ENCODE peak calls at places on chromosomes 16 and 17, in nine cellular contexts. X, Q, M, J, O, E, T, R and W are unnamed samples. For H3K9me3, the result is how much of the 10 kb centered on the place peaks cover.

GRCh38 chr17:76268991-76269981 is 4.1 kb downstream of the UBALD2 start:
- DNase-seq in X (no peak), Q (no peak), O (no peak), J (peak), T (no peak), R (peak), E (peak), M (no peak), W (no peak)

GRCh38 chr17:37824534-37825485 is 80.0 kb upstream of the HNF1B start:
- DNase-seq in J (peak), O (peak), R (no peak), Q (no peak), E (no peak), T (no peak), X (peak), M (peak), W (no peak)

GRCh38 chr17:42618442-42619150 is 9.1 kb downstream of the TUBG1 start:
- DNase-seq in E (peak), J (peak), R (peak), M (no peak), T (peak), Q (no peak), O (peak), X (no peak), W (no peak)

GRCh38 chr16:73124665-73125064 is 76.7 kb upstream of the ZFHX3 start:
- DNase-seq in M (no peak), T (no peak), X (no peak), R (no peak), J (no peak), O (no peak), Q (no peak), E (no peak), W (no peak)

GRCh38 chr16:84455031-84455430 is 49.4 kb downstream of the MEAK7 start:
- DNase-seq in O (no peak), X (no peak), E (no peak), T (no peak), R (no peak), M (no peak), J (no peak), Q (no peak), W (no peak)

GRCh38 chr17:27285501-27285900 is 8.4 kb upstream of the WSB1 start:
- DNase-seq in E (no peak), T (no peak), R (no peak), Q (no peak), M (no peak), J (no peak), O (no peak), X (no peak), W (no peak)

GRCh38 chr17:5772720-5773119 is 188.4 kb upstream of the NLRP1 start:
- DNase-seq in J (no peak), Q (no peak), R (no peak), E (no peak), X (no peak), T (no peak), O (no peak), M (no peak), W (no peak)

GRCh38 chr17:29212681-29213121 is 32.5 kb upstream of the MYO18A start:
- DNase-seq in X (no peak), Q (no peak), T (no peak), M (no peak), O (no peak), J (no peak), R (no peak), E (no peak), W (no peak)

GRCh38 chr16:27582883-27583282 is 32.9 kb downstream of the KATNIP start:
- DNase-seq in X (no peak), J (no peak), O (no peak), M (no peak), R (no peak), Q (no peak), T (no peak), E (no peak), W (no peak)

GRCh38 chr16:81198635-81199034 is 39.9 kb upstream of the BCO1 start:
- DNase-seq in O (no peak), J (peak), Q (no peak), E (no peak), X (no peak), T (no peak), R (no peak), M (no peak), W (no peak)

GRCh38 chr16:68111379-68111778 is 26.2 kb downstream of the NFATC3 start:
- DNase-seq in J (no peak), X (no peak), T (no peak), Q (no peak), E (no peak), R (no peak), M (no peak), O (no peak), W (no peak)

GRCh38 chr17:35046740-35047283 is 16.7 kb downstream of the RFFL start:
- DNase-seq in M (no peak), T (no peak), J (no peak), R (no peak), Q (no peak), O (no peak), X (peak), E (peak), W (peak)

GRCh38 chr17:71444011-71444574 is 676.7 kb upstream of the SOX9 start:
- DNase-seq in T (no peak), Q (no peak), E (no peak), M (no peak), X (no peak), O (no peak), R (no peak), J (no peak), W (no peak)

DNA sequence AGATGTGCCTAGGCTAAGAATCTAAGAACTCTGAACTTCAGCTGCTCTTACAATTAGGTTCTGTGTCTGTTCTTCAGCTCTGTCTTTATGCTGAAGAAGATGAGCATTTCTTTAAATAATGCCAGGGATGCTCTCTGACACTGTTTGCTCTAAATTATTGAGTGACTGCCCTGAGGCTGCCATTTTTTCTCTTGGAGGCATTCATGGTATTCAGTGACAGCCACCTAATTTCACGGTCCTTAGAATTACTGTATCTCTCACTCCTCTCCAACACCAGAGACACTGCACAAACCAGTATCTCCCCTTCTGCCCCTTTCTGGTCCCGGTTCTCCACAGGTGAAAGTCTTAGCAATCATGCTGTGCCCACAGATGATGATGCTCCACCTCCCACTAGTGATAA is 123.6 kb upstream of the MPHOSPH6 start:
- DNase-seq in O (no peak), J (no peak), T (no peak), E (no peak), R (no peak), X (no peak), Q (no peak), M (no peak), W (no peak)
- H3K27ac ChIP-seq in O (no peak), J (no peak), T (no peak), E (no peak), R (no peak), X (no peak), Q (no peak), M (no peak), W (no peak)

GRCh38 chr16:30054959-30055553 is 10.5 kb upstream of the ALDOA start:
- DNase-seq in J (peak), O (peak), R (no peak), M (no peak), X (peak), E (peak), Q (no peak), T (peak), W (peak)
- TF ChIP-seq CTCF in J (peak), O (peak), R (no peak), M (peak), X (peak), E (peak), Q (peak), T (peak), W (peak)

GRCh38 chr17:52495646-52496045 is 337.1 kb upstream of the CA10 start:
- DNase-seq in R (no peak), T (no peak), Q (no peak), J (no peak), M (no peak), X (no peak), E (no peak), O (no peak), W (no peak)
- H3K9me3 ChIP-seq in R (under half), T (under half), Q (under half), J (under half), M (under half), X (under half), E (under half), O (under half), W (under half)

GRCh38 chr16:2969545-2970521 is 685 bp downstream of the PAQR4 start:
- DNase-seq in M (no peak), E (peak), T (peak), J (peak), Q (no peak), R (peak), O (peak), X (peak), W (no peak)
- H3K27ac ChIP-seq in M (peak), E (no peak), T (peak), J (no peak), Q (peak), R (peak), O (peak), X (peak), W (no peak)

GRCh38 chr16:7021653-7022275 is 310.9 kb upstream of the RBFOX1 start:
- DNase-seq in O (no peak), E (no peak), X (no peak), Q (no peak), R (no peak), T (no peak), M (no peak), J (no peak), W (no peak)

GRCh38 chr16:7026639-7027038 is 306.0 kb upstream of the RBFOX1 start:
- DNase-seq in X (no peak), E (no peak), T (no peak), R (no peak), M (no peak), O (no peak), J (no peak), Q (no peak), W (no peak)

DNA sequence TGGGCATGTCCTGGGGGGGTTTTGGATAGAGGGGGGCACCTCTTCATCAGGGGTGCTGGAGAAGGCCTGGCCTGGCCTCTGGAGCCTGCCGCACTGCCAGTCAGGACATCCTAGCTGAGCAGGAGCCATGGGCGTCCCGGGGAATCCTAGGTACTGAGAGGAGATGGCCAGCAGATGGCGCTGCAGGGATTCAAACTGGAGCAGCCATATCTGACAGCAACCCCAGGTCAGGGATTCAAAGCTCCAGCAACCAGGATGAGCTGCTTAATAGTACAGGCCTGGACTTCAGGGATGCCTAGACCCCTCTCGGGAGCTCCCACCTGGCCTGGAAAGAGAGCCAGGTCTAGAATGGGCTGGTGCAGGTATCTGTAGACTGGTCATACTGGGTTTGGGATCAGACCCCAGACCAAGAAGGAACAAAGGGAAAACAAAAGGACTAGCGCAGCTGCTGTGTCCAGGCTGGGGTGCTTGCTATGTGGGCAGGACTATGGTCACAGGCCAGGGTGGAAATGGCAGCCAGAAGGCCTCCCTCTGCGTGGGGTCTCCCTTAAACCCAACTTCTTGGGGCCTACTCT is 306.9 kb upstream of the RBFOX1 start:
- DNase-seq in T (peak), X (no peak), R (peak), Q (no peak), M (peak), O (peak), E (peak), J (peak), W (no peak)
- TF ChIP-seq CTCF in T (peak), X (no peak), R (peak), Q (peak), M (peak), O (peak), E (peak), J (no peak), W (no peak)

GRCh38 chr16:66355526-66355925 is 11.0 kb upstream of the CDH5 start:
- DNase-seq in T (no peak), M (no peak), J (no peak), Q (no peak), O (no peak), E (no peak), X (no peak), R (no peak), W (no peak)
- H3K9me3 ChIP-seq in T (under half), M (under half), J (under half), Q (under half), O (under half), E (under half), X (under half), R (under half), W (under half)

GRCh38 chr17:40112191-40112590 is 9.6 kb upstream of the MSL1 start:
- DNase-seq in T (no peak), R (no peak), E (no peak), J (no peak), M (no peak), Q (no peak), O (no peak), X (no peak), W (no peak)
- H3K27ac ChIP-seq in T (peak), R (peak), E (peak), J (peak), M (no peak), Q (peak), O (peak), X (peak), W (peak)

DNA sequence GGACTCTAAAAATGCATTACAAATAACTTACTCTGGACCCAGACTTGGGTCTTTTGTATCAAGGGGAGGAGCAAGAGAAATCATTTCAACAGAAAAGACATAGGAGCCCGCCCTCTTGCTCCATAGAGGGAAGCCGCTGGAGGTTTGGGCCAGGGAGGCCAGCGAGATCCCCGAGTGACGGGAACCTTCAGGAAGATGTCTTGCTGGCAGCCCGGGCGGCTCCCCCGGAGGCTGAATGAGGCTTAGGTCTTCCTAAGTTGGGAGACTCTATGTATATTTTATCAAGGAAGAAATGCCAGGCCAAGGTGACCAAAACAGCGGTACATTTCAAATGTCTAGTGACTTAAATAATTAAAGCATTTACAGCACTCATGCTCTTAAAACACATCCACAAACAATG is 167.6 kb downstream of the ZNF423 start:
- DNase-seq in T (no peak), J (no peak), M (no peak), R (no peak), Q (no peak), O (no peak), E (no peak), X (no peak), W (no peak)
- TF ChIP-seq CTCF in T (no peak), J (no peak), M (no peak), R (no peak), Q (peak), O (no peak), E (no peak), X (no peak), W (no peak)